ENCODE peak calls at places on chromosome 16, in eight cellular contexts. Z is nephron progenitor cell; E is non-pigmented ciliary epithelial cell; F is AG09319; G is activated T-helper 1 cell treated with Interleukin-2 at 50 U/mL for 16 hours; P is heart left ventricle; L is WTC11; M is effector memory CD4-positive, alpha-beta T cell. W is an unnamed sample.

GRCh38 chr16:386641-387156 is 4.9 kb upstream of the PGAP6 start:
- DNase-seq in Z (no peak), P (no peak), M (no peak), F (no peak), L (no peak), G (no peak), E (no peak), W (no peak)

GRCh38 chr16:65842067-65842466 is 524.4 kb upstream of the CDH5 start:
- DNase-seq in M (no peak), G (no peak), L (no peak), P (no peak), Z (no peak), F (no peak), E (no peak), W (no peak)

GRCh38 chr16:63080736-63081135 is 1044.5 kb upstream of the CDH8 start:
- DNase-seq in Z (no peak), E (no peak), M (no peak), F (no peak), L (no peak), P (no peak), G (no peak), W (no peak)

GRCh38 chr16:55572439-55572838 is 6.0 kb downstream of the CAPNS2 start:
- DNase-seq in E (no peak), F (peak; percentile 34), G (no peak), P (no peak), M (no peak), L (no peak), Z (no peak), W (no peak)

GRCh38 chr16:12090162-12090552 is 113.6 kb downstream of the SNX29 start:
- DNase-seq in M (no peak), F (no peak), P (no peak), Z (no peak), G (no peak), E (no peak), L (peak; percentile 30), W (peak; percentile 37)

GRCh38 chr16:89732918-89733242 is 11.5 kb downstream of the ZNF276 start:
- DNase-seq in L (no peak), Z (no peak), P (no peak), G (no peak), E (no peak), M (no peak), F (no peak), W (no peak)

GRCh38 chr16:85998868-85999729 is 100.1 kb downstream of the IRF8 start:
- DNase-seq in L (no peak), P (no peak), E (no peak), M (no peak), F (no peak), Z (no peak), G (no peak), W (no peak)

GRCh38 chr16:23134274-23134673 is 15.0 kb downstream of the USP31 start:
- DNase-seq in M (no peak), Z (no peak), G (no peak), E (no peak), P (peak; percentile 50), L (no peak), F (no peak), W (peak; percentile 81)

GRCh38 chr16:16059895-16060590 is 110.6 kb downstream of the ABCC1 start:
- DNase-seq in G (no peak), Z (no peak), F (no peak), E (no peak), M (no peak), P (no peak), L (no peak), W (peak; percentile 59)

W was measured in right lobe of liver.